ENCODE peak calls at places on chromosomes 12 and 14, in six cellular contexts. W, E, X, Q, K and J are unnamed samples.

GRCh38 chr12:111842556-111843396 is 748 bp downstream of the MAPKAPK5 start:
- DNase-seq in W (no peak), E (peak), X (peak), Q (no peak), K (no peak), J (peak)

GRCh38 chr12:57519758-57520007 is 631 bp downstream of the DDIT3 start:
- DNase-seq in W (no peak), E (peak), X (no peak), Q (no peak), K (no peak), J (no peak)

GRCh38 chr12:64968989-64969819 is 144.8 kb downstream of the TBC1D30 start:
- DNase-seq in W (peak), E (no peak), X (no peak), Q (no peak), K (no peak), J (no peak)

GRCh38 chr12:53757095-53757770 is 5.5 kb upstream of the CISTR start:
- DNase-seq in W (peak), E (peak), X (peak), Q (peak), K (peak), J (peak)

GRCh38 chr14:55957950-55958349 is 160.3 kb upstream of the PELI2 start:
- DNase-seq in W (peak), E (no peak), X (no peak), Q (no peak), K (no peak), J (no peak)

GRCh38 chr12:87336814-87337336 is 692.3 kb downstream of the C12orf50 start:
- DNase-seq in W (no peak), E (no peak), X (no peak), Q (no peak), K (no peak), J (no peak)

GRCh38 chr12:52216107-52216506 is 16.9 kb upstream of the KRT7 start:
- DNase-seq in W (no peak), E (peak), X (no peak), Q (no peak), K (no peak), J (no peak)

GRCh38 chr14:99809376-99809775 is 16.2 kb downstream of the EML1 start:
- DNase-seq in W (no peak), E (no peak), X (peak), Q (no peak), K (no peak), J (no peak)

GRCh38 chr12:45988259-45988658 is 2.1 kb downstream of the SCAF11 start:
- DNase-seq in W (no peak), E (no peak), X (peak), Q (no peak), K (no peak), J (no peak)

GRCh38 chr14:52153939-52154338 is 85.1 kb upstream of the NID2 start:
- DNase-seq in W (no peak), E (no peak), X (no peak), Q (no peak), K (no peak), J (no peak)

GRCh38 chr12:27493260-27493935 is 30.6 kb upstream of the PPFIBP1 start:
- DNase-seq in W (peak), E (no peak), X (no peak), Q (no peak), K (peak), J (no peak)

GRCh38 chr12:131123817-131124216 is 170.1 kb downstream of the ADGRD1 start:
- DNase-seq in W (no peak), E (no peak), X (no peak), Q (no peak), K (no peak), J (no peak)

GRCh38 chr12:124420972-124421674 is 126.2 kb downstream of the RFLNA start:
- DNase-seq in W (no peak), E (no peak), X (no peak), Q (no peak), K (no peak), J (no peak)